ENCODE peak calls at places on chromosomes 2 and 18, in five cellular contexts. C, W, D, H and T are unnamed samples.

GRCh38 chr2:38245114-38245641 is 131.9 kb downstream of the ATL2 start:
- DNase-seq in C (no peak), W (no peak), D (no peak), H (no peak), T (peak; percentile 52)

GRCh38 chr2:11169333-11169732 is 14.1 kb downstream of the SLC66A3 start:
- DNase-seq in C (no peak), W (no peak), D (no peak), H (peak; percentile 42), T (no peak)

GRCh38 chr2:72883356-72883962 is 3.7 kb upstream of the SPR start:
- DNase-seq in C (peak; percentile 35), W (no peak), D (peak; percentile 37), H (no peak), T (no peak)

GRCh38 chr2:104177179-104177578 is 676.7 kb upstream of the POU3F3 start:
- DNase-seq in C (no peak), W (no peak), D (no peak), H (no peak), T (no peak)

GRCh38 chr2:159110784-159111183 is 142.3 kb downstream of the TANC1 start:
- DNase-seq in C (peak; percentile 52), W (no peak), D (no peak), H (no peak), T (no peak)

GRCh38 chr2:25044990-25045389 is 3.1 kb downstream of the EFR3B start:
- DNase-seq in C (no peak), W (no peak), D (no peak), H (no peak), T (no peak)

GRCh38 chr2:170218456-170218855 is 40.5 kb downstream of the MYO3B start:
- DNase-seq in C (peak; percentile 35), W (no peak), D (no peak), H (no peak), T (peak; percentile 47)

GRCh38 chr2:237298323-237299118 is 115.4 kb downstream of the COL6A3 start:
- DNase-seq in C (no peak), W (no peak), D (no peak), H (no peak), T (peak; percentile 13)

GRCh38 chr18:3329471-3329870 is 67.5 kb downstream of the MYL12B start:
- DNase-seq in C (no peak), W (no peak), D (no peak), H (no peak), T (no peak)

GRCh38 chr2:109633284-109633961 is 19.3 kb downstream of the SOWAHC start:
- DNase-seq in C (no peak), W (no peak), D (no peak), H (no peak), T (no peak)

GRCh38 chr18:3538954-3539617 is 89.1 kb downstream of the TGIF1 start:
- DNase-seq in C (no peak), W (no peak), D (no peak), H (no peak), T (peak; percentile 45)

GRCh38 chr2:207863345-207863744 is 93.6 kb upstream of the FZD5 start:
- DNase-seq in C (no peak), W (no peak), D (no peak), H (no peak), T (no peak)

GRCh38 chr2:18991177-18992168 is 366.9 kb downstream of the OSR1 start:
- DNase-seq in C (peak; percentile 28), W (no peak), D (peak; percentile 31), H (peak; percentile 84), T (peak; percentile 92)

GRCh38 chr2:188678921-188679320 is 295.3 kb upstream of the COL3A1 start:
- DNase-seq in C (no peak), W (no peak), D (no peak), H (no peak), T (no peak)

GRCh38 chr18:986071-986470 is 81.4 kb downstream of the ADCYAP1 start:
- DNase-seq in C (no peak), W (no peak), D (no peak), H (no peak), T (no peak)

GRCh38 chr2:95181774-95182173 is 16.2 kb downstream of the ZNF2 start:
- DNase-seq in C (no peak), W (no peak), D (no peak), H (no peak), T (no peak)

GRCh38 chr2:219681301-219682290 is 54.2 kb downstream of the SLC4A3 start:
- DNase-seq in C (no peak), W (no peak), D (no peak), H (no peak), T (no peak)

GRCh38 chr2:127653421-127654083 is 7.6 kb downstream of the GPR17 start:
- DNase-seq in C (no peak), W (no peak), D (no peak), H (no peak), T (no peak)

GRCh38 chr2:127651381-127651809 is 5.4 kb downstream of the GPR17 start:
- DNase-seq in C (no peak), W (no peak), D (no peak), H (no peak), T (no peak)

GRCh38 chr2:127652786-127653357 is 6.9 kb downstream of the GPR17 start:
- DNase-seq in C (no peak), W (no peak), D (no peak), H (no peak), T (no peak)

GRCh38 chr2:127650785-127651380 is 4.9 kb downstream of the GPR17 start:
- DNase-seq in C (no peak), W (no peak), D (no peak), H (no peak), T (no peak)

GRCh38 chr2:127651987-127652550 is 6.1 kb downstream of the GPR17 start:
- DNase-seq in C (no peak), W (no peak), D (peak; percentile 71), H (no peak), T (no peak)
- H3K4me3 ChIP-seq in C (no peak overlapping the region), W (no peak overlapping the region), D (no peak overlapping the region), H (no peak overlapping the region), T (no peak overlapping the region)

GRCh38 chr2:199744676-199745075 is 106.3 kb downstream of the FTCDNL1 start:
- DNase-seq in C (no peak), W (no peak), D (no peak), H (no peak), T (no peak)
- TF ChIP-seq POLR2A in C (no peak), W (no peak), D (no peak), H (no peak), T (no peak)

GRCh38 chr2:222205136-222205535 is 93.7 kb downstream of the PAX3 start:
- DNase-seq in C (no peak), W (no peak), D (no peak), H (no peak), T (no peak)

GRCh38 chr2:222208010-222208690 is 90.6 kb downstream of the PAX3 start:
- DNase-seq in C (no peak), W (no peak), D (no peak), H (no peak), T (no peak)

DNA sequence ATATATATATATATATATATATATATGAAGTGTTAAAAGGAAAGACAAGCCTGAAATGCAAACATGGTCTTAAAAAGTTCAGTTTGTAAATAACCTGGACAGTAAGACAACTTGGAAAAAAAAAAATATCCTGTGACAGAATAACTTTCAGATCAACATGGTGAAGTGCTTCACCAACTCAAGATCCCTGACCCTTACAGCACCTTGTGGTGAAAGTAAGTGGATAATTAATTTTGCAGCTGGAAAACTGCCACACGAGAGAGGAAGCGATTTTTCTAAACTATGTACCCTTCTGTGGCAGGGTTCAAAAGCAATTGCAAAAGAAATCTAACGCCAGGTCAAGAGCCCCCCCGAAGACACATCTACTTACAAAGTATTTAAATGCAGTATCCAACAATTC is 95.8 kb downstream of the PAX3 start:
- DNase-seq in C (no peak), W (no peak), D (no peak), H (no peak), T (no peak)
- H3K9me3 ChIP-seq in C (no peaks in the 10 kb centered on the region), W (no peaks in the 10 kb centered on the region), D (no peaks in the 10 kb centered on the region), H (no peaks in the 10 kb centered on the region), T (no peaks in the 10 kb centered on the region)

DNA sequence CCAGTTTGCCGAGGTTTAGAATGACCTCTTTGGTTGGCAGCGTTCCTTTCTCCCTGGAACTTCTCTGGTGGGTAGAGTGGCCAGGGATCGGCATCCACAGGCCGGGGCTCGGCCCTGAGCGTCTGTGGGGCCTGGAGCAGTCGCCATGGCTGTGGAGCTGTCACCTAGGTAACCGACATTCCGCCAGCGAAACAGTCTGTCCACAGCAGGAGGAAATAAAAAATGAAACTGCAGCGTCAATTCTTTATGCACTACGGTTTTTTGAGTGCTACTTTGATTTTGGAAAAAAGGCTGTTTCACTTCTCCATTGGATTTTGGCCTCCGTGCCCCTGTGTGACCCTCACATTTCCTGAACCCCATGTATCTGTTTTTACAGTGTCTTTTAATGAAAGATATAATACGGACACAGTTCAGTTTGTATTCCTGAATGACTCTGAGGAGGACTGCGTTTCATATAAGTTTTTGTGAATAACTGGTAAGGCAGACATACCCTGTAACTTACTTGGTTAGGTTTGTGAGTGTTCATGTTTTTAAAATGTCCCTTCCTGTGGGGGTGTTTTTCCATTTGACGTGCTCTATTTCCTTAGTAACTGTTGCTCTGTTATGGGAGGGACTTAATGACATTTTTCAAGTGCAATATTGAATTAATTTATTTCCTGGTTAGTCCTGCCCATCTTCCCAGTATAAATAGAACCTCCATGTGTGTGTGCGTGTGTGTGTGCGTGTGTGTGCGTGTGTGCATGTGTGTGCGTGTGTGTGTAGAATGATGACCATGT is 163.5 kb downstream of the LDLRAD4 start:
- DNase-seq in C (peak; percentile 94), W (peak; percentile 6), D (peak; percentile 66), H (peak; percentile 60), T (peak; percentile 55)
- H3K4me3 ChIP-seq in C (peak overlapping the region; percentile 49), W (peak overlapping the region; percentile 58), D (no peak overlapping the region), H (peak overlapping the region; percentile 38), T (no peak overlapping the region)

GRCh38 chr2:151261977-151262291 is 271 bp upstream of the RBM43 start:
- DNase-seq in C (no peak), W (no peak), D (no peak), H (no peak), T (no peak)

GRCh38 chr2:151260492-151261239 is 997 bp downstream of the RBM43 start:
- DNase-seq in C (peak; percentile 80), W (no peak), D (no peak), H (no peak), T (no peak)

GRCh38 chr2:151262629-151263028 is 966 bp upstream of the RBM43 start:
- DNase-seq in C (no peak), W (no peak), D (no peak), H (no peak), T (no peak)

GRCh38 chr2:151264157-151264835 is 2.6 kb upstream of the RBM43 start:
- DNase-seq in C (no peak), W (no peak), D (no peak), H (no peak), T (no peak)

GRCh38 chr2:151261240-151261976 is at the start of gene RBM43:
- DNase-seq in C (peak; percentile 91), W (peak; percentile 52), D (peak; percentile 88), H (peak; percentile 82), T (peak; percentile 65)
- TF ChIP-seq POLR2A in C (peak; percentile 51), W (peak; percentile 33), D (peak; percentile 65), H (no peak), T (peak; percentile 36)